ENCODE peak calls at places on chromosome 13, in seven cellular contexts. R is AG04450, J is cardiac muscle cell, N is breast epithelium, Z is endodermal cell, C is sigmoid colon, X is astrocyte of the spinal cord. D is an unnamed sample.

GRCh38 chr13:79194272-79194671 is 211.8 kb downstream of the RBM26 start:
- DNase-seq in Z (no peak), X (no peak), J (no peak), R (no peak), N (no peak), C (no peak), D (no peak)

GRCh38 chr13:98482476-98483444 is 94.1 kb downstream of the STK24 start:
- DNase-seq in R (no peak), X (peak; percentile 77), N (peak; percentile 57), C (peak; percentile 94), Z (peak; percentile 79), J (peak; percentile 79), D (peak; percentile 93)

GRCh38 chr13:94335786-94336357 is 143.6 kb downstream of the DCT start:
- DNase-seq in N (no peak), J (no peak), X (no peak), R (no peak), C (no peak), Z (no peak), D (no peak)

GRCh38 chr13:44921931-44922758 is 67.1 kb downstream of the NUFIP1 start:
- DNase-seq in C (peak; percentile 79), X (peak; percentile 99), R (peak; percentile 93), N (peak; percentile 63), J (peak; percentile 95), Z (no peak), D (peak; percentile 94)

GRCh38 chr13:33252103-33252502 is 33.5 kb downstream of the STARD13 start:
- DNase-seq in C (no peak), Z (no peak), N (no peak), X (no peak), J (no peak), R (no peak), D (no peak)

GRCh38 chr13:99299545-99300341 is 7.5 kb downstream of the GPR183 start:
- DNase-seq in C (no peak), X (no peak), R (no peak), Z (peak; percentile 69), N (no peak), J (no peak), D (no peak)

GRCh38 chr13:77305276-77305675 is 21.6 kb downstream of the MYCBP2 start:
- DNase-seq in R (no peak), X (no peak), J (no peak), Z (no peak), C (no peak), N (no peak), D (peak; percentile 22)

GRCh38 chr13:110826861-110827672 is 87.8 kb downstream of the ANKRD10 start:
- DNase-seq in C (no peak), Z (no peak), N (no peak), J (no peak), R (no peak), X (no peak), D (no peak)

GRCh38 chr13:109095126-109095525 is 465.7 kb downstream of the MYO16 start:
- DNase-seq in R (no peak), X (no peak), J (no peak), Z (no peak), C (no peak), N (no peak), D (no peak)

GRCh38 chr13:42991892-42992584 is at the start of gene EPSTI1:
- DNase-seq in X (peak; percentile 83), Z (peak; percentile 90), N (peak; percentile 26), R (no peak), C (peak; percentile 83), J (peak; percentile 79), D (peak; percentile 87)

GRCh38 chr13:75372517-75372916 is 109.5 kb downstream of the TBC1D4 start:
- DNase-seq in N (no peak), Z (no peak), J (peak; percentile 72), C (no peak), X (peak; percentile 67), R (no peak), D (peak; percentile 69)

GRCh38 chr13:101149735-101150380 is 266.4 kb downstream of the NALCN start:
- DNase-seq in Z (peak; percentile 76), N (no peak), C (no peak), X (peak; percentile 51), R (peak; percentile 34), J (peak; percentile 35), D (peak; percentile 47)

GRCh38 chr13:40063278-40063698 is 407.8 kb downstream of the COG6 start:
- DNase-seq in J (peak; percentile 24), R (no peak), X (no peak), Z (no peak), C (no peak), N (peak; percentile 68), D (no peak)

GRCh38 chr13:76189882-76190519 is 553.9 kb downstream of the LMO7 start:
- DNase-seq in X (no peak), Z (peak; percentile 65), R (no peak), C (no peak), N (no peak), J (no peak), D (no peak)

GRCh38 chr13:110617326-110618072 is 2.2 kb downstream of the NAXD start:
- DNase-seq in N (no peak), C (peak; percentile 88), J (peak; percentile 84), R (peak; percentile 79), X (peak; percentile 84), Z (no peak), D (peak; percentile 98)

GRCh38 chr13:107680115-107680514 is 535.2 kb downstream of the LIG4 start:
- DNase-seq in R (no peak), N (no peak), C (no peak), Z (no peak), J (peak; percentile 3), X (peak; percentile 3), D (no peak)

GRCh38 chr13:30905932-30906383 is at the start of gene MEDAG:
- DNase-seq in X (peak; percentile 78), N (peak; percentile 37), J (peak; percentile 89), R (no peak), C (peak; percentile 91), Z (no peak), D (peak; percentile 61)

GRCh38 chr13:90760639-90761038 is 586.8 kb upstream of the MIR17HG start:
- DNase-seq in C (no peak), J (no peak), X (no peak), N (no peak), Z (no peak), R (no peak), D (no peak)

GRCh38 chr13:111632906-111633305 is 312.5 kb downstream of the TEX29 start:
- DNase-seq in X (no peak), R (no peak), J (no peak), N (no peak), C (no peak), Z (peak; percentile 87), D (no peak)

GRCh38 chr13:28819748-28820098 is 416 bp upstream of the MTUS2 start:
- DNase-seq in Z (peak; percentile 92), X (no peak), R (no peak), N (no peak), J (peak; percentile 54), C (no peak), D (peak; percentile 49)
- H3K4me3 ChIP-seq in Z (peak overlapping the region; percentile 78), X (no peak overlapping the region), R (peak overlapping the region; percentile 20), N (peak overlapping the region; percentile 48), J (peak overlapping the region; percentile 43), C (no peak overlapping the region), D (no peak overlapping the region)

GRCh38 chr13:67632590-67632989 is 402.5 kb upstream of the PCDH9 start:
- DNase-seq in J (no peak), Z (no peak), X (no peak), R (no peak), C (no peak), N (no peak), D (no peak)

GRCh38 chr13:67630640-67631039 is 400.5 kb upstream of the PCDH9 start:
- DNase-seq in Z (no peak), C (no peak), N (no peak), J (no peak), X (no peak), R (no peak), D (no peak)

DNA sequence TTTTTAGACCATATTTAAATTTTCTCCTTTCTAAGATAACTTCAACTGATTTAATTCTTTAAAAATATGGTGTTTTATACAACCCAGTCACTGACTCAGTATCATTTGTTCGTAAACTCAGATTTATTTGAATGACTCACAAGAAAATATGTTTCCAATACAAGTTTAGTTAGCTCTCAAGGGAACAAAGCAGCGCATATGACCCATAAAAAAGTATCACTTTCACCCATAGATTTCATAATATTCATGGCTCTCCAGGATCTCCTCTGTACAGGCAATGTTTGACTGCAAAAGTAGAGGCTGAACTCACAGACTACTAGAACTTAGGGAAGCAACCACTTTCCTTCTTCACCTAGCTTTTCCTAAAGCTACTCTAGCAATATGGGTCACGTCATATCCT is 405.6 kb upstream of the PCDH9 start:
- DNase-seq in N (no peak), X (peak; percentile 8), C (no peak), R (no peak), Z (no peak), J (no peak), D (peak; percentile 2)
- TF ChIP-seq CTCF in N (no peak), X (no peak), C (no peak), R (no peak), Z (no peak), J (no peak), D (no peak)

GRCh38 chr13:57640582-57640981 is 9.0 kb downstream of the PCDH17 start:
- DNase-seq in J (peak; percentile 13), C (no peak), R (no peak), Z (no peak), X (no peak), N (no peak), D (no peak)
- H3K4me3 ChIP-seq in J (no peak overlapping the region), C (no peak overlapping the region), R (no peak overlapping the region), Z (no peak overlapping the region), X (no peak overlapping the region), N (no peak overlapping the region), D (no peak overlapping the region)

GRCh38 chr13:93248627-93249047 is 22.0 kb downstream of the GPC6 start:
- DNase-seq in N (no peak), C (no peak), Z (peak; percentile 83), X (peak; percentile 88), R (no peak), J (peak; percentile 70), D (peak; percentile 28)
- TF ChIP-seq CTCF in N (no peak), C (no peak), Z (peak; percentile 79), X (peak; percentile 76), R (peak; percentile 24), J (peak; percentile 45), D (peak; percentile 27)

DNA sequence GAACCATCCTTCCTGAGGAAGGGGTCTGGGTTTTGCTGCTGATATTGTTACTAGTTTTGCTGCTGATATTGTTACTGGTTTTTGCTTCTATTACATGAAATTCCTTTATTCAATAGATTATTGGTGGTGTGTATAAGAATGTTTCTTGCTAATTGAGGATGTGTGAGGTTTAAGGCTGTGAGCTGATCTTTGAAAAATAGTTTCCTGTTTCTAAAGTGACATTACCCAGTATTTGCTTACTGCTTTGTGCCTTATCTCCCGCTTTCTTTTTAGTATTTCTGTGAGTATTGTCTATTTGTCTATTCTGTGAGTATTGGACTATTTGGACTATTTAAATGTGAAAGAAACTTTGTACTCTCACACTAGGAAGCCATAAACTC is 38.2 kb upstream of the C1QTNF9 start:
- DNase-seq in C (no peak), Z (no peak), J (no peak), N (no peak), R (no peak), X (no peak), D (no peak)
- H3K4me3 ChIP-seq in C (no peak overlapping the region), Z (no peak overlapping the region), J (no peak overlapping the region), N (peak overlapping the region; percentile 41), R (peak overlapping the region; percentile 54), X (peak overlapping the region; percentile 33), D (peak overlapping the region; percentile 50)

D was measured in fibroblast of villous mesenchyme.